ENCODE peak calls at places on chromosomes 11 and 22, in ten cellular contexts. R is progenitor cell of endocrine pancreas, S is psoas muscle, A is AG04450, L is neural crest cell, F is fibroblast of mammary gland, K is HFFc6, Q is cardiac muscle cell, B is cardiac fibroblast, M is pancreas. U is an unnamed sample.

GRCh38 chr22:31659246-31659645 is 2.8 kb downstream of the PISD start:
- DNase-seq in S (no peak), A (no peak), Q (no peak), L (no peak), M (no peak), R (no peak), K (no peak), F (no peak), B (no peak), U (no peak)

GRCh38 chr11:61297741-61298140 is 2.6 kb upstream of the VWCE start:
- DNase-seq in Q (peak; percentile 97), B (peak; percentile 96), L (no peak), M (no peak), F (peak; percentile 99), S (peak; percentile 65), R (no peak), A (peak; percentile 41), K (peak; percentile 85), U (no peak)

GRCh38 chr11:112448806-112449205 is 188.1 kb upstream of the PLET1 start:
- DNase-seq in F (no peak), K (no peak), B (no peak), S (no peak), M (no peak), Q (no peak), A (no peak), L (no peak), R (no peak), U (no peak)

GRCh38 chr11:38791346-38791961 is 2193.4 kb upstream of the RAG2 start:
- DNase-seq in A (peak; percentile 36), B (peak; percentile 84), S (no peak), F (peak; percentile 55), K (peak; percentile 63), M (peak; percentile 41), L (peak; percentile 44), Q (peak; percentile 82), R (peak; percentile 24), U (no peak)

GRCh38 chr11:134915212-134915611 is 503.2 kb upstream of the B3GAT1 start:
- DNase-seq in Q (peak; percentile 14), M (no peak), L (no peak), K (no peak), S (no peak), R (no peak), B (no peak), A (no peak), F (no peak), U (no peak)

GRCh38 chr11:2576536-2576935 is 123.3 kb downstream of the KCNQ1OT1 start:
- DNase-seq in R (no peak), A (no peak), F (no peak), K (no peak), S (peak; percentile 38), B (no peak), M (no peak), Q (no peak), L (no peak), U (no peak)

GRCh38 chr11:3091081-3091845 is 34.0 kb upstream of the CARS1 start:
- DNase-seq in S (no peak), M (no peak), B (no peak), L (no peak), F (no peak), A (no peak), Q (no peak), R (no peak), K (no peak), U (no peak)

GRCh38 chr11:27319065-27319464 is 44.0 kb downstream of the CCDC34 start:
- DNase-seq in Q (peak; percentile 10), L (no peak), S (no peak), M (no peak), A (no peak), R (no peak), B (peak; percentile 70), K (peak; percentile 77), F (peak; percentile 80), U (no peak)

GRCh38 chr22:39215070-39215396 is 29.7 kb downstream of the PDGFB start:
- DNase-seq in A (no peak), S (no peak), Q (no peak), B (no peak), R (no peak), F (no peak), L (no peak), M (no peak), K (no peak), U (no peak)

GRCh38 chr22:49255154-49255553 is 572.5 kb downstream of the BRD1 start:
- DNase-seq in M (no peak), F (no peak), S (no peak), A (no peak), L (no peak), K (no peak), Q (no peak), R (no peak), B (no peak), U (no peak)

GRCh38 chr11:35619030-35619753 is 932 bp downstream of the FJX1 start:
- DNase-seq in L (peak; percentile 41), F (peak; percentile 37), M (peak; percentile 49), A (no peak), S (peak; percentile 59), B (peak; percentile 52), R (peak; percentile 43), K (peak; percentile 35), Q (peak; percentile 55), U (no peak)

GRCh38 chr22:33361581-33361980 is 303.4 kb upstream of the SYN3 start:
- DNase-seq in R (no peak), F (peak; percentile 5), Q (no peak), S (no peak), B (peak; percentile 34), M (no peak), K (no peak), A (no peak), L (no peak), U (no peak)

GRCh38 chr22:47921906-47922305 is 1159.5 kb downstream of the TBC1D22A start:
- DNase-seq in M (no peak), S (no peak), K (no peak), A (no peak), F (no peak), Q (no peak), B (no peak), L (no peak), R (no peak), U (no peak)

GRCh38 chr22:27880778-27881394 is 38.2 kb downstream of the PITPNB start:
- DNase-seq in F (peak; percentile 82), L (peak; percentile 35), K (peak; percentile 76), Q (peak; percentile 87), B (peak; percentile 87), A (peak; percentile 72), R (no peak), S (no peak), M (peak; percentile 49), U (no peak)
- TF ChIP-seq CTCF in F (peak; percentile 79), L (peak; percentile 87), K (peak; percentile 89), Q (peak; percentile 67), B (peak; percentile 77), A (peak; percentile 81), R (peak; percentile 74), S (peak; percentile 80), M (peak; percentile 43), U (peak; percentile 85)

GRCh38 chr11:59802639-59803176 is 7.9 kb downstream of the MRPL16 start:
- DNase-seq in A (no peak), R (no peak), B (peak; percentile 77), S (no peak), Q (peak; percentile 66), F (peak; percentile 68), K (peak; percentile 52), L (peak; percentile 14), M (peak; percentile 48), U (no peak)
- TF ChIP-seq CTCF in A (peak; percentile 67), R (peak; percentile 76), B (peak; percentile 49), S (peak; percentile 79), Q (peak; percentile 57), F (peak; percentile 58), K (peak; percentile 84), L (peak; percentile 76), M (peak; percentile 30), U (peak; percentile 77)

GRCh38 chr11:45751430-45751829 is 53.5 kb upstream of the SLC35C1 start:
- DNase-seq in R (no peak), M (no peak), S (no peak), L (peak; percentile 44), K (no peak), B (no peak), Q (no peak), A (no peak), F (no peak), U (no peak)
- TF ChIP-seq CTCF in R (no peak), M (no peak), S (no peak), L (no peak), K (no peak), B (no peak), Q (no peak), A (no peak), F (no peak), U (no peak)

GRCh38 chr22:42931421-42932196 is 74.5 kb upstream of the ARFGAP3 start:
- DNase-seq in Q (peak; percentile 40), K (no peak), S (no peak), M (no peak), F (peak; percentile 77), R (no peak), B (peak; percentile 65), A (no peak), L (no peak), U (no peak)

GRCh38 chr22:42932197-42932519 is 75.1 kb upstream of the ARFGAP3 start:
- DNase-seq in R (no peak), M (no peak), A (no peak), S (no peak), B (no peak), K (no peak), Q (no peak), L (no peak), F (no peak), U (no peak)

GRCh38 chr22:42928969-42929837 is 72.1 kb upstream of the ARFGAP3 start:
- DNase-seq in A (no peak), S (no peak), Q (peak; percentile 43), R (no peak), L (no peak), F (peak; percentile 62), K (no peak), B (peak; percentile 47), M (no peak), U (no peak)

GRCh38 chr22:42929838-42930155 is 72.7 kb upstream of the ARFGAP3 start:
- DNase-seq in L (no peak), Q (no peak), S (no peak), B (no peak), F (no peak), K (no peak), A (no peak), R (no peak), M (no peak), U (no peak)

DNA sequence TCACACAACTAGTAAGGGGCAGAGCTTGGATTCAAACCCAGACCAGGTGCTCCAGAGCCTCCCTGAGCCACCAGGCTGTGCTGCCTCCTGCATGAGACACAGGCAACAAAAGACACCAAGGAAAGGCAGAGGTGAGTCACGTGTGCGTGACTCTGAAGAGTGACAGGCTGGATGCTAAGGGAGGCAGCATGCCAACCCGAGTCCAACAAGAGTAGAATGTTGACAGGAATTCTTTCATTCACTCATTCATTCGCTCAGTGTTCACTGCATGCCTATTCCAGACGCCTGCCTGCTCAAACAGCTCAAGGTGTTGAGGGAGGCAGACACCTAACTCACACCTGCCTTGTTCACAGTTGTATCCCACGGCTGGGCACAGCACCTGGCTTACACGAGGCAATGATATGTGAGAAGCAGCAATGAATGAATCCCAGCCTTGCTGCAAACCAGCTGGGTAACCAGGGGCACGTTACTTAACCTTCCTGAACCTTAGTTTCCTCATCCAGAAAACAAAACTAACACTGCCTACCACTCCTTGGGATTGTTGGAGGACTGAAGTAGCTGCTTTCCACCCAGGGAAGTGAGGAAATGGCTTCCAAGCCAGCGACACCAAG is 73.8 kb upstream of the ARFGAP3 start:
- DNase-seq in Q (no peak), K (peak; percentile 53), A (no peak), R (no peak), L (no peak), B (peak; percentile 70), S (peak; percentile 74), F (peak; percentile 69), M (peak; percentile 78), U (no peak)
- TF ChIP-seq CTCF in Q (no peak), K (peak; percentile 53), A (no peak), R (no peak), L (no peak), B (peak; percentile 34), S (peak; percentile 10), F (peak; percentile 16), M (no peak), U (no peak)

GRCh38 chr11:854601-855342 is 12.1 kb downstream of the TSPAN4 start:
- DNase-seq in R (no peak), Q (no peak), F (no peak), L (no peak), M (no peak), S (no peak), A (no peak), K (no peak), B (no peak), U (no peak)
- TF ChIP-seq CTCF in R (no peak), Q (no peak), F (no peak), L (no peak), M (no peak), S (no peak), A (no peak), K (no peak), B (no peak), U (no peak)

U was measured in D721Med.